ENCODE peak calls at places on chromosomes 4 and X, in eight cellular contexts. E is left ventricle myocardium inferior; G is heart right ventricle; I is ascending aorta; U is aorta; D is CD4-positive, alpha-beta T cell; R is pancreas; M is psoas muscle. L is an unnamed sample.

GRCh38 chr4:184784628-184785257 is 41.0 kb downstream of the ACSL1 start:
- DNase-seq in M (no peak), I (no peak), G (no peak), U (no peak), E (no peak), D (no peak), R (no peak), L (no peak)

GRCh38 chrX:320126-320783 is 1.7 kb upstream of the GTPBP6 start:
- DNase-seq in D (no peak), M (peak; percentile 65), R (no peak), I (peak; percentile 8), E (peak; percentile 28), G (no peak), U (peak; percentile 61), L (peak; percentile 46)

GRCh38 chr4:94743838-94744237 is 13.9 kb upstream of the BMPR1B start:
- DNase-seq in U (no peak), R (no peak), I (no peak), G (no peak), E (no peak), M (no peak), D (no peak), L (no peak)

GRCh38 chr4:20393486-20394100 is 141.9 kb downstream of the SLIT2 start:
- DNase-seq in R (no peak), U (no peak), D (no peak), G (no peak), E (no peak), M (no peak), I (no peak), L (no peak)

GRCh38 chrX:40273356-40274050 is 175.7 kb upstream of the BCOR start:
- DNase-seq in M (peak; percentile 58), R (no peak), G (no peak), I (no peak), U (peak; percentile 76), D (no peak), E (peak; percentile 25), L (no peak)

GRCh38 chrX:133294126-133294525 is 76.0 kb upstream of the TFDP3 start:
- DNase-seq in U (no peak), R (no peak), D (no peak), M (no peak), G (no peak), I (no peak), E (no peak), L (no peak)

GRCh38 chrX:150772150-150772970 is 79.2 kb downstream of the MTMR1 start:
- DNase-seq in G (peak; percentile 82), R (peak; percentile 54), E (peak; percentile 71), D (peak; percentile 51), U (peak; percentile 83), M (peak; percentile 90), I (no peak), L (peak; percentile 82)

GRCh38 chrX:110082156-110082555 is 79.2 kb downstream of the TMEM164 start:
- DNase-seq in D (no peak), U (no peak), M (no peak), I (no peak), G (no peak), E (no peak), R (no peak), L (no peak)

GRCh38 chr4:89298788-89299152 is 8.8 kb downstream of the GPRIN3 start:
- DNase-seq in M (no peak), D (peak; percentile 11), G (no peak), I (no peak), R (no peak), E (no peak), U (no peak), L (peak; percentile 36)

GRCh38 chrX:108139303-108139702 is 47.7 kb downstream of the ATG4A start:
- DNase-seq in R (no peak), G (no peak), D (no peak), I (no peak), M (no peak), U (no peak), E (no peak), L (peak; percentile 2)

GRCh38 chr4:100017627-100018310 is 67.7 kb upstream of the H2AZ1 start:
- DNase-seq in I (no peak), E (no peak), M (no peak), G (no peak), R (no peak), D (no peak), U (no peak), L (no peak)

GRCh38 chrX:137547291-137547690 is 18.6 kb upstream of the ZIC3 start:
- DNase-seq in I (no peak), D (no peak), E (no peak), G (no peak), M (no peak), R (no peak), U (no peak), L (no peak)

GRCh38 chrX:11751261-11751660 is 6.8 kb upstream of the MSL3 start:
- DNase-seq in G (no peak), U (no peak), I (no peak), R (no peak), E (no peak), D (no peak), M (no peak), L (no peak)
- H3K27me3 ChIP-seq in G (no peaks in the 10 kb centered on the region), U (no peaks in the 10 kb centered on the region), I (no peaks in the 10 kb centered on the region), R (no peaks in the 10 kb centered on the region), E (no peaks in the 10 kb centered on the region), D (no peaks in the 10 kb centered on the region), M (no peaks in the 10 kb centered on the region), L (no peaks in the 10 kb centered on the region)

GRCh38 chrX:11666180-11666579 is 460 bp upstream of the ARHGAP6 start:
- DNase-seq in E (no peak), M (peak; percentile 54), R (no peak), D (no peak), I (no peak), U (no peak), G (peak; percentile 6), L (peak; percentile 84)
- H3K27me3 ChIP-seq in E (peaks cover 32% of the 10 kb centered on the region), M (no peaks in the 10 kb centered on the region), R (peaks cover 5% of the 10 kb centered on the region), D (peaks cover 44% of the 10 kb centered on the region), I (no peaks in the 10 kb centered on the region), U (no peaks in the 10 kb centered on the region), G (no peaks in the 10 kb centered on the region), L (no peaks in the 10 kb centered on the region)

GRCh38 chr4:37889849-37890500 is 909 bp upstream of the TBC1D1 start:
- DNase-seq in D (no peak), E (peak; percentile 48), U (peak; percentile 62), G (peak; percentile 42), M (peak; percentile 59), R (no peak), I (peak; percentile 21), L (no peak)

GRCh38 chr4:37891221-37892159 is 606 bp downstream of the TBC1D1 start:
- DNase-seq in G (no peak), I (peak; percentile 15), D (peak; percentile 26), E (peak; percentile 37), M (peak; percentile 74), R (peak; percentile 7), U (peak; percentile 55), L (peak; percentile 34)

GRCh38 chr4:37893164-37893563 is 2.3 kb downstream of the TBC1D1 start:
- DNase-seq in G (no peak), R (no peak), E (no peak), M (no peak), I (no peak), D (no peak), U (no peak), L (no peak)

GRCh38 chr4:37892641-37893040 is 1.8 kb downstream of the TBC1D1 start:
- DNase-seq in E (no peak), G (no peak), U (no peak), R (no peak), D (peak; percentile 17), I (no peak), M (no peak), L (no peak)

DNA sequence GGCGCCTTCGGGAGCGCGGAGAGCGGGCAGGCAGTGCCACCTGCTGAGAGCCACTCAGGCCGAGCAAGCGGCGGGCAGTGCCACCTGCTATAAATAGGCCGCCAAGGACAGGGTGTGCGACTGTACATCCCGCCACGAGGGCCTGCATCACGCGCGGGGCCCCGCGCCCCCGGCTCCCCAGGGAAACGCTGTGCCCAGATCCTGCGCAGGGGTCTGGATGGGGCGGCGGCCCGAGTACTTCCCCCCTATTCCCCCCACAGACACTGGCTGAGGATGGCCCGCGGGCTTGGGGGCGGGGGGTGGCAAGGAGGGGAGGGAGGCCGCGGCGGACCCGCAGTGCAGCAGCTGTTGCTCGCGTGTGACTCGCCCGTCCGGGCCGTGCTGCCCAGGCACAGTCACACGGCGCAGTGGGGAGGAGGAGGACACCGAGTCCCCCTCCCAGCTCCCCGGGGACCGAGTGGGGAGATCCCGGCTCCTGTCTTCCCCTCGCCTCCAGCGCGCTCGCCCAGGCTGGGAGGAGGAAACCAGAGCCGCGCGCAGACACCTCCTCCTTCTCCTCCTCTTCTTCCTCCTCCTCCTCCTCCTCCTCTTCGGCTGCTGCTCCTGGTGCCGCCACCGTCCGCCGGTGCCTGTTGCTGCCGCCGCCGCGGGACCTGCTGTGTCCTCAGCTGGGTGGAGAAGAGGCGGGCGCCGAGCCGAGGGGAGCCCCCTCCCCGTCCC is at the start of gene TBC1D1:
- DNase-seq in U (peak; percentile 76), R (peak; percentile 69), I (peak; percentile 57), M (peak; percentile 94), G (peak; percentile 80), E (peak; percentile 83), D (peak; percentile 11), L (peak; percentile 52)
- H3K27me3 ChIP-seq in U (no peaks in the 10 kb centered on the region), R (no peaks in the 10 kb centered on the region), I (no peaks in the 10 kb centered on the region), M (no peaks in the 10 kb centered on the region), G (no peaks in the 10 kb centered on the region), E (no peaks in the 10 kb centered on the region), D (no peaks in the 10 kb centered on the region), L (peaks cover 13% of the 10 kb centered on the region)

GRCh38 chr4:80268936-80269335 is 2.5 kb downstream of the FGF5 start:
- DNase-seq in M (no peak), R (no peak), U (no peak), G (no peak), E (no peak), D (no peak), I (no peak), L (no peak)

GRCh38 chr4:80270321-80270720 is 3.9 kb downstream of the FGF5 start:
- DNase-seq in D (no peak), I (no peak), M (no peak), U (no peak), G (no peak), R (no peak), E (no peak), L (no peak)

GRCh38 chr4:80266902-80267380 is 477 bp downstream of the FGF5 start:
- DNase-seq in D (no peak), E (no peak), G (no peak), M (no peak), R (no peak), I (no peak), U (no peak), L (no peak)

GRCh38 chr4:80266267-80266901 is at the start of gene FGF5:
- DNase-seq in U (peak; percentile 55), G (peak; percentile 42), D (no peak), I (no peak), E (peak; percentile 25), R (no peak), M (peak; percentile 54), L (peak; percentile 81)

DNA sequence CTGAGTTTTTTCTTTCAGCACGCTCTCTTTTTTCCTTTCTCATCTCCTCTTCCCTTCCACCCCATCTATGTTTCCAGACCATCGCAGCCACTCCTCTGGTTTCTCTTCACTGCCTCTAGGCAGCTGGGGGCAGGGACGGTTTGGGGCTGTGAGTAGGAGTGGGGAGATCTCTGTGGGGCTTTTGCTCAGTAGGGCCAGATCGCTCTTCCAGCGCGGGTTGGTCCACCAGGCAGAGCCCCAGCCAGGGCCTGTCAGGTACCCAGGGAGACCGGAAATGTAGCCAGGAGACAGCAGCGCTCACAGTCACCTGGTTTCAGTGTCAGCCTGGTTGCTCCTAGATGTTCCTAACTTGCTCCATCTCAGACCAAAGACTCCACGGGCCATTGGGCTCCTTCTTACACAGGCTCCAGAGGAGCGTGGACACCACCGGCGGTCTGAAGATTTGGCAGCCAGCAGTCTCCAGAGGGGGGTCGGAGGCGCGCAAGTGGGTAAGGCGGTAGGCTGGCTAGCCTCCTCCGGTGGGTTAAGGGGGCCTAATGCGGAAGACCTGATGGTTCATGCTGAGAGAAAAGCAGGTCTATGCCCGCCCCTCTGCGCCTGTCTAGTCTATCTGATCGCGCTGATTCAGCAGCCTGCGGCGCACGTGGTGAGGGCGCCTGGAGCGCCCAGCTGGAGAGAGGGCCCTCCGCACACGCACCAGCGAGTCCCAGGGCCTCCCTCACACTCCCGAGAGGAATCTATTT is 1.8 kb downstream of the FGF5 start:
- DNase-seq in D (no peak), U (no peak), I (no peak), G (no peak), E (no peak), R (no peak), M (no peak), L (no peak)
- H3K27me3 ChIP-seq in D (peaks cover 81% of the 10 kb centered on the region), U (no peaks in the 10 kb centered on the region), I (no peaks in the 10 kb centered on the region), G (peaks cover 68% of the 10 kb centered on the region), E (peaks cover 74% of the 10 kb centered on the region), R (no peaks in the 10 kb centered on the region), M (peaks cover 68% of the 10 kb centered on the region), L (no peaks in the 10 kb centered on the region)